ENCODE peak calls at places on chromosomes 1 and 21, in nine cellular contexts. H is ovary, U is psoas muscle, O is K562, X is heart left ventricle, B is GM23248, K is left ventricle myocardium inferior, E is Peyer's patch, I is cardiac muscle cell. V is an unnamed sample. For H3K9me3 and H3K27me3, the result is how much of the 10 kb centered on the place peaks cover.

GRCh38 chr1:27563407-27564263 is 40.3 kb downstream of the AHDC1 start:
- DNase-seq in H (peak), U (peak), O (peak), X (peak), B (peak), K (peak), E (peak), I (no peak), V (peak)

GRCh38 chr1:161727343-161727924 is 6.1 kb downstream of the FCRLB start:
- DNase-seq in H (no peak), U (no peak), O (no peak), X (no peak), B (peak), K (no peak), E (peak), I (peak), V (no peak)

GRCh38 chr1:208110296-208110695 is 133.9 kb downstream of the PLXNA2 start:
- DNase-seq in H (no peak), U (no peak), O (no peak), X (no peak), B (no peak), K (no peak), E (no peak), I (no peak), V (no peak)

GRCh38 chr1:64361974-64362373 is 108.0 kb upstream of the CACHD1 start:
- DNase-seq in H (no peak), U (no peak), O (no peak), X (no peak), B (no peak), K (no peak), E (no peak), I (no peak), V (no peak)

GRCh38 chr1:21590116-21590905 is 78.8 kb downstream of the RAP1GAP start:
- DNase-seq in H (no peak), U (no peak), O (no peak), X (no peak), B (no peak), K (no peak), E (no peak), I (no peak), V (no peak)

GRCh38 chr1:58883037-58883887 is 99.4 kb upstream of the JUN start:
- DNase-seq in H (peak), U (peak), O (peak), X (peak), B (peak), K (peak), E (peak), I (peak), V (peak)

GRCh38 chr1:84467298-84467697 is 11.8 kb upstream of the RPF1 start:
- DNase-seq in H (no peak), U (no peak), O (no peak), X (no peak), B (no peak), K (no peak), E (no peak), I (no peak), V (no peak)

GRCh38 chr1:147515046-147515869 is 26.0 kb upstream of the BCL9 start:
- DNase-seq in H (no peak), U (no peak), O (no peak), X (no peak), B (peak), K (no peak), E (no peak), I (peak), V (no peak)

GRCh38 chr1:218584418-218585155 is 239.5 kb downstream of the TGFB2 start:
- DNase-seq in H (no peak), U (no peak), O (no peak), X (no peak), B (peak), K (no peak), E (no peak), I (no peak), V (peak)

GRCh38 chr1:29912413-29912812 is 676.1 kb downstream of the PTPRU start:
- DNase-seq in H (no peak), U (no peak), O (no peak), X (no peak), B (peak), K (no peak), E (no peak), I (peak), V (no peak)

GRCh38 chr1:147567594-147568381 is 26.5 kb downstream of the BCL9 start:
- DNase-seq in H (no peak), U (no peak), O (no peak), X (no peak), B (no peak), K (no peak), E (no peak), I (no peak), V (no peak)

GRCh38 chr1:4072754-4073153 is 172.7 kb upstream of the C1orf174 start:
- DNase-seq in H (no peak), U (no peak), O (no peak), X (no peak), B (no peak), K (no peak), E (peak), I (no peak), V (no peak)

GRCh38 chr1:176466514-176466913 is 3.5 kb downstream of the PAPPA2 start:
- DNase-seq in H (no peak), U (no peak), O (peak), X (no peak), B (peak), K (no peak), E (no peak), I (no peak), V (no peak)

GRCh38 chr21:44437696-44438431 is 17.4 kb upstream of the LRRC3 start:
- DNase-seq in H (no peak), U (peak), O (no peak), X (no peak), B (no peak), K (no peak), E (no peak), I (no peak), V (no peak)

GRCh38 chr1:9613625-9614299 is 25.1 kb downstream of the TMEM201 start:
- DNase-seq in H (no peak), U (no peak), O (no peak), X (no peak), B (no peak), K (no peak), E (no peak), I (no peak), V (no peak)

GRCh38 chr1:201447911-201448871 is 20.8 kb downstream of the PHLDA3 start:
- DNase-seq in H (peak), U (peak), O (peak), X (peak), B (peak), K (peak), E (peak), I (peak), V (peak)

GRCh38 chr1:16009030-16009460 is 5.0 kb downstream of the SRARP start:
- DNase-seq in H (peak), U (peak), O (peak), X (peak), B (peak), K (peak), E (peak), I (peak), V (peak)

GRCh38 chr1:14686701-14687100 is 88.2 kb downstream of the KAZN start:
- DNase-seq in H (no peak), U (no peak), O (no peak), X (no peak), B (no peak), K (no peak), E (no peak), I (no peak), V (no peak)

GRCh38 chr1:177650947-177651346 is 318.9 kb downstream of the SEC16B start:
- DNase-seq in H (no peak), U (peak), O (no peak), X (no peak), B (no peak), K (peak), E (no peak), I (no peak), V (no peak)

GRCh38 chr1:20717452-20718342 is at the start of gene KIF17:
- DNase-seq in H (peak), U (peak), O (peak), X (peak), B (peak), K (peak), E (peak), I (peak), V (peak)

GRCh38 chr1:77056525-77056924 is 162.7 kb downstream of the PIGK start:
- DNase-seq in H (no peak), U (no peak), O (no peak), X (no peak), B (no peak), K (no peak), E (no peak), I (no peak), V (peak)

GRCh38 chr1:225735252-225736149 is 42.1 kb upstream of the SRP9 start:
- DNase-seq in H (peak), U (peak), O (no peak), X (peak), B (peak), K (peak), E (peak), I (peak), V (peak)

GRCh38 chr1:183635112-183635605 is 424 bp downstream of the ARPC5 start:
- DNase-seq in H (peak), U (peak), O (peak), X (peak), B (peak), K (peak), E (peak), I (peak), V (peak)

GRCh38 chr21:31957631-31958030 is 84.8 kb downstream of the HUNK start:
- DNase-seq in H (no peak), U (no peak), O (no peak), X (no peak), B (no peak), K (no peak), E (no peak), I (no peak), V (no peak)

GRCh38 chr1:61081135-61081636 is 1.2 kb upstream of the NFIA start:
- DNase-seq in H (no peak), U (no peak), O (no peak), X (no peak), B (no peak), K (no peak), E (no peak), I (no peak), V (no peak)

GRCh38 chr1:61079276-61079897 is 3.0 kb upstream of the NFIA start:
- DNase-seq in H (no peak), U (no peak), O (no peak), X (no peak), B (peak), K (no peak), E (no peak), I (no peak), V (no peak)

GRCh38 chr1:61078611-61079010 is 3.8 kb upstream of the NFIA start:
- DNase-seq in H (no peak), U (no peak), O (no peak), X (no peak), B (peak), K (no peak), E (no peak), I (peak), V (no peak)

GRCh38 chr1:61080408-61081134 is 1.8 kb upstream of the NFIA start:
- DNase-seq in H (no peak), U (no peak), O (no peak), X (no peak), B (no peak), K (no peak), E (no peak), I (no peak), V (no peak)

DNA sequence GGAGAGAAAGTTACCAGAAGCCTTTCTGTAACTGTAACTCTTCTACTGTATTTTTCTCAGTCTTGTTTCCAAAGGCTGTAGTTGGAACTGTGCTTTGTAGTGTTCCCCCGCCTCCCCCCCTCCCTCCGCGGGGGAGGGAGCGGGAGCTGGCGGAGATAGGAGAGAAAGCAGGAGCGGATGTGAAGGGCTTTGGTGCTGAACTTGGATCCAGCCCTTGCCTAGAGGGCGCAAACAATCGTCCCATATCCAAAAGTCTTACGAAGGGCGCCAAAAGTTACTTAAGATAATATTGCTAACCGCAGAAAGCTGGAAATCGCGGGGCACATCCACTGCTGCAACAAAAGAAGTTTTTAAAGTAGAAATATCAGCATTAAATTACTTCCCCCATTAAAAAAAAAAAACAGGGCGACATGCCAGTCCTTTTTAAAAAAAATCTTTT is 2.4 kb upstream of the NFIA start:
- DNase-seq in H (peak), U (peak), O (peak), X (peak), B (peak), K (peak), E (peak), I (peak), V (peak)
- H3K4me3 ChIP-seq in H (no peak), U (peak), O (peak), X (no peak), B (peak), K (peak), E (no peak), I (peak), V (no peak)

GRCh38 chr1:2928733-2929325 is 92.4 kb upstream of the ACTRT2 start:
- DNase-seq in H (no peak), U (no peak), O (no peak), X (no peak), B (no peak), K (no peak), E (no peak), I (no peak), V (no peak)
- H3K9me3 ChIP-seq in H (under half), U (under half), O (under half), X (under half), B (under half), K (under half), E (under half), I (under half), V (under half)

DNA sequence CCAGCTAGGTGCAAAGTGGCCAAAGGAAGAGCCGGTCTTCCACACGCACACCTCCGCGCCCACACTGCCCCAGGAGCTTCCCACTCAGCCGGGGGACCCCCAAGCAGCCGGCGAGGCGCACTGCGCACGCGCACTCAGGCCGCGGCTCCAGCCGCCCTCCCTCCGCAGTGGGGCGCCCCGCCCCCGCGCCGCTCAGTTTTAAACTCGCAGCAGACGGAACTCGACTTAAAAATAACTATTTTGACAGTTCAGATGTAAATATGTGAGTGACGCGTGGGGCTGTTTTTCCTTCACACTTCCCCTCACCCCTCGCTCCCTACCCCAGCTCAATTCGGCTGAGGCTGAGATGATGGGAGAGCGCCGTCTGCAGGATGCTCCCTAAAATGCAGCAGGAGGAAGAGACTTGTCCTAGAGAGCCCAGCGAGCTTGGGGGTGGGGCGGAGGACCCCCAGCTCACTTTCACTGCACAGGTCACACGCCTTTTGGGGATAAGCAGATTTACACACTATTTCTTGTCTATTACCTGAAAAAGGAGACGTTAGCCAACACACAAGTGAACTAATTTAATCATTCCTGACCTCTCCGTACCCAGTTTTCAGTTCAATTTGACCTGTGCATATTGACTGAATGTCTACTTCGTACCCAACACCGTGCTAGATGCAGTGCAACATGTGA is 8.9 kb upstream of the LEMD1 start:
- DNase-seq in H (peak), U (peak), O (peak), X (peak), B (peak), K (peak), E (peak), I (peak), V (peak)
- H3K27me3 ChIP-seq in H (under half), U (under half), O (half or more), X (under half), B (under half), K (under half), E (under half), I (under half), V (under half)

DNA sequence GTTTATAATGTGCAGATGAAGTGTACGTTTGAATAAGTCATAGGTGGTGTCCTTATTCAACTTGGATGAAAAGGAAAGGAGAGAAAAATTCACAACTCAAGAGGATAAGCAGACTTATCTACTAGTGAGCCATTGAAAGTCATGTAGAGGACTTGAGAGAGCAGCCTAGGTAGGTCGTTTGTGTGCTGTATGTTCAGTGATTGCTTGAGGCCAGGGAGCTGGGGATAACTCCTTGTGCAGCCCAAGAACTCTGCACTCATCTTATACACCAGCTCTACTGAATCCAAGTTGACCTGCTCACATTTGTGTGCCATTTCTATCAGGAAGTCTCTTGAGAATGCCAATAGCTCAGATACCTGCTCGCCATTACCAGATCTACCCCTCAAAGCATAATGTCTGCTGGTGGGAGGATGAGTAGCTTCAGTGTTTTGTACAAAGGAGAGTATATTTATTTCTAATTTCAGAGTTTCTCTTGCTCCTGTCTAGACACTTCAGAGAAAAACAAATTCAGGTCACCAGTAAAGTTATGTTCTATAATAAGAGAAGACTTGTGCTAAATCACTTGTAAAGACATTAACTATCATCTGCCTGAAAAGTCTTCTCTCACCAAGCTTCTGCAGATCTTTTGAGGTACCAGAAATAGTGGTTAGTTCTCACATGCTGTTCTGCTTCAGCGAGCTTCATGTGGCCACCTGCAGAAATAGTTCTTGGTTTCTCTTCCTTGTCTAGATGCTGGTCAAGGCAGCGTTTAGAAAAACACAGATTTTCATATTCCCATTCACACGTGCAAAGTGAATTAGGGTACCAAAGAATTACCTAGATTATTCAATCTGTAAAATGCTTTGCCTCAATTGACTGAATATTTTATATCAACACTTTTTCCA is 10.8 kb downstream of the S1PR1 start:
- DNase-seq in H (no peak), U (no peak), O (no peak), X (no peak), B (no peak), K (no peak), E (peak), I (no peak), V (no peak)
- H3K4me3 ChIP-seq in H (no peak), U (no peak), O (no peak), X (no peak), B (no peak), K (no peak), E (no peak), I (no peak), V (no peak)